ENCODE peak calls at places on chromosome 18, in six cellular contexts. Y is BE2C, S is RWPE1, H is esophagus muscularis mucosa, B is GM10248, U is tibial artery. P is an unnamed sample.
A peak's percentile ranks its signal among the peaks of the same experiment; 100 is the strongest.

GRCh38 chr18:22930089-22930713 is 2.9 kb upstream of the RBBP8 start:
- DNase-seq in Y (peak; percentile 76), S (peak; percentile 42), H (no peak), B (peak; percentile 59), U (peak; percentile 84), P (peak; percentile 51)

GRCh38 chr18:3595282-3596273 is 145.6 kb downstream of the TGIF1 start:
- DNase-seq in Y (no peak), S (peak; percentile 78), H (no peak), B (peak; percentile 54), U (peak; percentile 64), P (peak; percentile 55)

GRCh38 chr18:44742741-44743311 is 62.1 kb downstream of the SETBP1 start:
- DNase-seq in Y (peak; percentile 70), S (no peak), H (peak; percentile 94), B (no peak), U (peak; percentile 66), P (no peak)

GRCh38 chr18:59343916-59344315 is 15.1 kb downstream of the LMAN1 start:
- DNase-seq in Y (no peak), S (no peak), H (no peak), B (no peak), U (no peak), P (no peak)

GRCh38 chr18:22551536-22552151 is 133.9 kb upstream of the CTAGE1 start:
- DNase-seq in Y (no peak), S (peak; percentile 84), H (no peak), B (no peak), U (no peak), P (no peak)

GRCh38 chr18:2197945-2198344 is 373.4 kb downstream of the METTL4 start:
- DNase-seq in Y (no peak), S (peak; percentile 31), H (no peak), B (no peak), U (no peak), P (no peak)

GRCh38 chr18:42131044-42131939 is 176.3 kb downstream of the PIK3C3 start:
- DNase-seq in Y (peak; percentile 38), S (no peak), H (no peak), B (no peak), U (no peak), P (no peak)

GRCh38 chr18:31099490-31100230 is 2.6 kb downstream of the DSC2 start:
- DNase-seq in Y (no peak), S (no peak), H (no peak), B (no peak), U (no peak), P (no peak)

GRCh38 chr18:45621068-45621511 is 5.8 kb downstream of the SLC14A2 start:
- DNase-seq in Y (peak; percentile 11), S (peak; percentile 33), H (no peak), B (peak; percentile 69), U (peak; percentile 50), P (peak; percentile 66)

DNA sequence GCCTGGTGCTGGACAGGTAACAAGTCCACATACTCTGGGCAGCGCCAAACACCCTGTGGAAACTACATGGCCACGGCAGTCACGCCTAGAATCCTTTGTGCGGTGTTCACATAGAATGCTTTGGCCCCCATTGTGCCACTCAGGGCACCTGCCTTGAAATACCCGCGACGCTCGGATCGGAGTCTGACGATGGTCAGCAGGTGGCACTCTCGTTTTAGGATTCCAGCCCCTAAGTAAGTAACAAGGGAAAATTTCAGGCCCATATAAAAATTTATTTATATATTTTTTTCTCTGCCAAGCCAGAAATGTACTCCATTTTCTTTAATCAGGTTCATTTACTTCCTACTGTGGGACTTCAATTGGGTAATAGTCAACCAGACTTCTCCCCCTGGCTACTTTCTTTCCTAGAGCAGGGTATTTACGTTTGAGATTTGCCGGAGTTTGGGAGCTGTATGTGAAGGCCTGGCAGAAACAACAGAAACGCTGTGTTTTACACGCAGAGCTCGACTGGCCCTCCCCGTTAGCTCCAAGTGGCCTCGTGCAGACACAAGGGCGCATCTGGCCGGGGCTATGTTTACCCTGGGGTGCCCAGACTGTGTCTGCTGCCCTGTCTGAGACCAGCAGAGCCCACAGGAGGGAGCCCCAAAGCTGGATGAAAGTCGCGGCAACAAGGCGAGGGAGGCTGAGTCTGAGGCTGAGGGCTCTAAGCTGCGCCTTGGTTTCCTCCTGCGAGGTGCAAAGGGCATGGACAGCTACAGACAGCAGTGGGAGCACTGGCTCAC is 41.6 kb downstream of the LRRC30 start:
- DNase-seq in Y (no peak), S (peak; percentile 54), H (no peak), B (no peak), U (peak; percentile 61), P (no peak)
- TF ChIP-seq CTCF in Y (no peak), S (peak; percentile 61), H (peak; percentile 70), B (no peak), U (peak; percentile 56), P (no peak)

GRCh38 chr18:8657873-8658521 is 47.4 kb upstream of the MTCL1 start:
- DNase-seq in Y (peak; percentile 49), S (no peak), H (no peak), B (no peak), U (no peak), P (no peak)

GRCh38 chr18:8658858-8659485 is 46.4 kb upstream of the MTCL1 start:
- DNase-seq in Y (no peak), S (no peak), H (no peak), B (no peak), U (no peak), P (no peak)

GRCh38 chr18:8657050-8657820 is 48.0 kb downstream of the RAB12 start:
- DNase-seq in Y (peak; percentile 10), S (no peak), H (no peak), B (no peak), U (no peak), P (no peak)

GRCh38 chr18:8654482-8655451 is 45.5 kb downstream of the RAB12 start:
- DNase-seq in Y (no peak), S (peak; percentile 65), H (no peak), B (peak; percentile 39), U (no peak), P (peak; percentile 65)

DNA sequence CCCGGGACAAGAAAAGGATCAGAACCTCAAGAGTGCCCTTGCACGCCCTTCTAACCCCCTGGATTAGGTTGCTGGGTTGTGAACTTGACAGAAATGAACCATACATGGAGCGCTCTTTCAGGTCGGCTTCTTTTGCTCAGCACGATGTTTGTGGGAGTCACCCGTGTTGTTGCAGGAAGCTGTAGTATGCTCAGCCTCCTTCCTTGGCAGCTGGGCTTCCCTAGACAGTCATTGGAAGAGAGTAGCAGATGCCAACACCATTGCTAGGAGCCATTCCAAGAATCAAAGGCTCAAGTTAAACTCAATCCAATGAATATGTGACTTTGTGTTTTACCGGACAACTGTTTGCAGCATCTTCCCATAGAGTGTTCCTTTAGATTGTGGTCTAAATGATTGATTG is 47.0 kb downstream of the RAB12 start:
- DNase-seq in Y (no peak), S (no peak), H (no peak), B (no peak), U (no peak), P (no peak)
- TF ChIP-seq CTCF in Y (no peak), S (no peak), H (no peak), B (no peak), U (no peak), P (no peak)

DNA sequence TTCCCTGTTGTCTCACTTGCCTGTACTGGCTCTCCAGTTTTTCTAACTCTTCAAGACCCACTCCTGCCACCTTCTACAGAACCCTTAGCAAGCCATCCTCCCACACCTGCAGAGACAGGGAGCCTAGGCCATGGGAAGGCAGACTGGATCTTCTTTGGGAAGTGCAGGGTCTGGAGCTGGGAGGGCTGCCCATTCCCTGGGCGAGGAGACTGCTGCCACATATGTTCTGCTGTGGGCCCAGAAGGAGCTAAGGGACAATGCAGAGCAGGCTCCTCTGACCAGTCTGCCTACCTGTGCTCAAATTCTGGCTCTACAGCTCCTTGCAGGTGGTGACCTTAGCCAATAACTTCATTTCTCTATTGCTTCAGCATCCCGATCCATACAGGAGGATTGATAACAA is 152.1 kb upstream of the CELF4 start:
- DNase-seq in Y (no peak), S (no peak), H (no peak), B (no peak), U (no peak), P (no peak)
- TF ChIP-seq CTCF in Y (no peak), S (no peak), H (no peak), B (no peak), U (no peak), P (no peak)

DNA sequence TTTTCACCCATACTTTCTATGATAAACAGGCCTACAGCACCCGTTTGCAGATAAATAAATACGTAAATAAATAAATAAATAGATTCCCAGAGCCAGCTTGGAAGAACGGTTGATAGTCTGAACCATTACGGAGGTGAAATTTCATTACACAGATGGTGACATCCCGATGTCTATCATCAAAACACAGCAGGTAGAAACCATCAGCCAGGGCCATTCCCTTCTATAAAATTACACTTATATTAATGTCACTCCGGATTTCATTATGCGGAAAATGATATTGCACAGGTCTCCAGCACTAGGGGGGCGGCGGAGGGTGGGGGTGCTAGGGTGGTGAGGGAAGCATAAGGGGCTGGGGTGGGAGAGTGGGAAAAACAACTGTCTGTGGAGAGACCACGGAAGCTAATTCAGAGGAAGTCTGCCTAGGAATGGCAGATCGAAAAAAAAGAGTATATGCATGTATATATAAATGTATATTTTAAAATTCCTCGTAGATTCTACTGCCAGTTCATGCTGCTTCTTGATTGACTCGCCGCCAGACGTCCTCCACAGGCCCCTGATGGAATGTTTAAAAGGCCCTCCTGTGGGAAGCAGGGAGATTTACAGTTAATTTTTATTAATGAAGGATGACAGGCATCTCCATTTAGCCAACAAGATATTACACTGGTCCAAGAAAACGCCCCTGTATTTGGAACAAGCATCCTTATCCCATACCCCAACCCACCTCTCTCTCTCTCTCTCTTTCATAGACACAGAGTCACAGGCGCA is 1906.0 kb upstream of the PIK3C3 start:
- DNase-seq in Y (no peak), S (no peak), H (no peak), B (no peak), U (no peak), P (no peak)
- TF ChIP-seq CTCF in Y (no peak), S (no peak), H (no peak), B (no peak), U (no peak), P (no peak)

GRCh38 chr18:32360682-32361345 is 109.9 kb downstream of the GAREM1 start:
- DNase-seq in Y (no peak), S (no peak), H (no peak), B (no peak), U (no peak), P (no peak)
- TF ChIP-seq CTCF in Y (no peak), S (no peak), H (no peak), B (no peak), U (no peak), P (no peak)

GRCh38 chr18:9688036-9688741 is 19.9 kb upstream of the RAB31 start:
- DNase-seq in Y (no peak), S (peak; percentile 85), H (peak; percentile 31), B (no peak), U (no peak), P (no peak)

GRCh38 chr18:9681217-9681616 is 26.9 kb upstream of the RAB31 start:
- DNase-seq in Y (no peak), S (no peak), H (no peak), B (no peak), U (no peak), P (no peak)

GRCh38 chr18:9682572-9682971 is 25.5 kb upstream of the RAB31 start:
- DNase-seq in Y (no peak), S (no peak), H (no peak), B (no peak), U (no peak), P (no peak)

GRCh38 chr18:9684901-9685738 is 23.0 kb upstream of the RAB31 start:
- DNase-seq in Y (no peak), S (no peak), H (no peak), B (no peak), U (no peak), P (no peak)

GRCh38 chr18:9683418-9684396 is 24.4 kb upstream of the RAB31 start:
- DNase-seq in Y (no peak), S (peak; percentile 39), H (no peak), B (no peak), U (peak; percentile 67), P (no peak)
- TF ChIP-seq CTCF in Y (peak; percentile 28), S (peak; percentile 58), H (peak; percentile 62), B (peak; percentile 44), U (peak; percentile 36), P (peak; percentile 40)